ENCODE peak calls at places on chromosome 6, in nine cellular contexts. Z is fibroblast of lung, F is IMR-90, T is GM23248, B is neural progenitor cell, Y is adipocyte, P is colonic mucosa, H is mammary epithelial cell, R is astrocyte. V is an unnamed sample.

GRCh38 chr6:167588920-167589614 is 237.6 kb upstream of the AFDN start:
- DNase-seq in Z (no peak), F (no peak), T (no peak), B (no peak), Y (no peak), P (peak; percentile 12), H (no peak), R (no peak), V (no peak)

GRCh38 chr6:5840742-5841141 is 166.0 kb downstream of the NRN1 start:
- DNase-seq in Z (no peak), F (no peak), T (no peak), B (peak; percentile 28), Y (no peak), P (no peak), H (no peak), R (no peak), V (no peak)

GRCh38 chr6:87115402-87116135 is 20.7 kb upstream of the CGA start:
- DNase-seq in Z (no peak), F (no peak), T (no peak), B (no peak), Y (no peak), P (no peak), H (no peak), R (no peak), V (no peak)

GRCh38 chr6:144219056-144219685 is 66.0 kb upstream of the UTRN start:
- DNase-seq in Z (peak; percentile 77), F (peak; percentile 71), T (peak; percentile 79), B (peak; percentile 44), Y (peak; percentile 81), P (no peak), H (peak; percentile 28), R (peak; percentile 35), V (no peak)

GRCh38 chr6:125577263-125577662 is 172.2 kb upstream of the HEY2 start:
- DNase-seq in Z (no peak), F (no peak), T (no peak), B (no peak), Y (no peak), P (no peak), H (no peak), R (no peak), V (no peak)

GRCh38 chr6:170085475-170086401 is 205.1 kb downstream of the DLL1 start:
- DNase-seq in Z (no peak), F (no peak), T (no peak), B (no peak), Y (no peak), P (peak; percentile 15), H (no peak), R (no peak), V (peak; percentile 48)

GRCh38 chr6:116246089-116246488 is 7.8 kb downstream of the TSPYL4 start:
- DNase-seq in Z (peak; percentile 57), F (peak; percentile 87), T (peak; percentile 67), B (no peak), Y (peak; percentile 76), P (no peak), H (no peak), R (peak; percentile 80), V (no peak)

GRCh38 chr6:112936476-112936875 is 589.3 kb downstream of the RFPL4B start:
- DNase-seq in Z (peak; percentile 85), F (peak; percentile 72), T (peak; percentile 59), B (no peak), Y (peak; percentile 76), P (no peak), H (no peak), R (peak; percentile 44), V (no peak)

GRCh38 chr6:48664850-48665249 is 553.9 kb upstream of the PTCHD4 start:
- DNase-seq in Z (peak; percentile 3), F (peak; percentile 15), T (no peak), B (no peak), Y (peak; percentile 80), P (no peak), H (peak; percentile 29), R (peak; percentile 86), V (no peak)

GRCh38 chr6:110812719-110813118 is 2.5 kb downstream of the CDK19 start:
- DNase-seq in Z (no peak), F (no peak), T (no peak), B (no peak), Y (no peak), P (no peak), H (no peak), R (no peak), V (no peak)

GRCh38 chr6:130143709-130144108 is 79.0 kb downstream of the SAMD3 start:
- DNase-seq in Z (no peak), F (peak; percentile 48), T (peak; percentile 50), B (no peak), Y (peak; percentile 17), P (no peak), H (peak; percentile 57), R (no peak), V (no peak)

GRCh38 chr6:166646716-166647115 is 19.7 kb upstream of the RPS6KA2 start:
- DNase-seq in Z (no peak), F (no peak), T (no peak), B (no peak), Y (no peak), P (no peak), H (no peak), R (no peak), V (no peak)

GRCh38 chr6:99603421-99604160 is 3.0 kb upstream of the PRDM13 start:
- DNase-seq in Z (no peak), F (peak; percentile 8), T (peak; percentile 56), B (peak; percentile 94), Y (peak; percentile 38), P (no peak), H (no peak), R (peak; percentile 6), V (peak; percentile 72)

GRCh38 chr6:106608080-106608668 is 21.1 kb downstream of the RTN4IP1 start:
- DNase-seq in Z (peak; percentile 59), F (peak; percentile 49), T (peak; percentile 64), B (peak; percentile 65), Y (peak; percentile 53), P (peak; percentile 55), H (peak; percentile 66), R (peak; percentile 54), V (no peak)

GRCh38 chr6:134787261-134787871 is 162.5 kb downstream of the ALDH8A1 start:
- DNase-seq in Z (peak; percentile 36), F (peak; percentile 74), T (peak; percentile 84), B (no peak), Y (peak; percentile 48), P (no peak), H (peak; percentile 73), R (peak; percentile 73), V (no peak)

GRCh38 chr6:68693271-68693670 is 58.2 kb downstream of the ADGRB3 start:
- DNase-seq in Z (no peak), F (no peak), T (no peak), B (no peak), Y (no peak), P (no peak), H (no peak), R (no peak), V (no peak)

GRCh38 chr6:40586369-40586768 is 795 bp downstream of the LRFN2 start:
- DNase-seq in Z (no peak), F (no peak), T (no peak), B (no peak), Y (no peak), P (peak; percentile 20), H (no peak), R (no peak), V (no peak)
- H3K9ac ChIP-seq in Z (no peak overlapping the region), F (no peak overlapping the region), T (no peak overlapping the region), B (no peak overlapping the region), Y (no peak overlapping the region), P (no peak overlapping the region), H (no peak overlapping the region), R (no peak overlapping the region), V (no peak overlapping the region)

GRCh38 chr6:122962196-122962595 is 33.8 kb upstream of the CLVS2 start:
- DNase-seq in Z (no peak), F (no peak), T (no peak), B (no peak), Y (no peak), P (no peak), H (no peak), R (no peak), V (no peak)
- H3K9me3 ChIP-seq in Z (no peaks in the 10 kb centered on the region), F (no peaks in the 10 kb centered on the region), T (no peaks in the 10 kb centered on the region), B (no peaks in the 10 kb centered on the region), Y (peaks cover 11% of the 10 kb centered on the region), P (no peaks in the 10 kb centered on the region), H (no peaks in the 10 kb centered on the region), R (peaks cover 2% of the 10 kb centered on the region), V (peaks cover 5% of the 10 kb centered on the region)

GRCh38 chr6:17705778-17706579 is 746 bp downstream of the NUP153 start:
- DNase-seq in Z (peak; percentile 42), F (peak; percentile 67), T (peak; percentile 77), B (peak; percentile 86), Y (peak; percentile 74), P (peak; percentile 65), H (peak; percentile 82), R (peak; percentile 58), V (peak; percentile 92)

GRCh38 chr6:17706580-17707370 is at the start of gene NUP153:
- DNase-seq in Z (peak; percentile 99), F (peak; percentile 98), T (peak; percentile 98), B (peak; percentile 99), Y (peak; percentile 99), P (peak; percentile 100), H (peak; percentile 98), R (peak; percentile 94), V (peak; percentile 99)

GRCh38 chr6:17705428-17705777 is 1.3 kb downstream of the NUP153 start:
- DNase-seq in Z (peak; percentile 81), F (peak; percentile 75), T (peak; percentile 84), B (no peak), Y (peak; percentile 89), P (no peak), H (peak; percentile 59), R (peak; percentile 63), V (no peak)

GRCh38 chr6:17700421-17701416 is 6.0 kb downstream of the NUP153 start:
- DNase-seq in Z (no peak), F (no peak), T (no peak), B (no peak), Y (no peak), P (no peak), H (no peak), R (no peak), V (no peak)

GRCh38 chr6:17703256-17703694 is 3.5 kb downstream of the NUP153 start:
- DNase-seq in Z (peak; percentile 86), F (peak; percentile 82), T (peak; percentile 92), B (no peak), Y (peak; percentile 73), P (no peak), H (peak; percentile 80), R (peak; percentile 83), V (no peak)
- H3K4me3 ChIP-seq in Z (no peak overlapping the region), F (no peak overlapping the region), T (peak overlapping the region; percentile 93), B (no peak overlapping the region), Y (peak overlapping the region; percentile 94), P (no peak overlapping the region), H (no peak overlapping the region), R (peak overlapping the region; percentile 15), V (no peak overlapping the region)

GRCh38 chr6:78962458-78962857 is 95.1 kb downstream of the IRAK1BP1 start:
- DNase-seq in Z (no peak), F (no peak), T (no peak), B (no peak), Y (no peak), P (no peak), H (no peak), R (no peak), V (no peak)
- H3K9ac ChIP-seq in Z (no peak overlapping the region), F (no peak overlapping the region), T (no peak overlapping the region), B (no peak overlapping the region), Y (no peak overlapping the region), P (no peak overlapping the region), H (no peak overlapping the region), R (no peak overlapping the region), V (no peak overlapping the region)

V was measured in kidney.